ENCODE peak calls at places on chromosomes 12 and 14, in seven cellular contexts. Q is tibial nerve, M is body of pancreas, G is heart left ventricle, F is adrenal gland, C is ovary, A is prostate gland. S is an unnamed sample.

GRCh38 chr12:112705037-112705632 is 86.4 kb upstream of the RPH3A start:
- DNase-seq in Q (no peak), M (no peak), G (no peak), F (no peak), C (no peak), A (no peak), S (no peak)

GRCh38 chr14:37027188-37027824 is 145.1 kb downstream of the SLC25A21 start:
- DNase-seq in Q (no peak), M (no peak), G (no peak), F (no peak), C (no peak), A (no peak), S (no peak)

GRCh38 chr12:10705655-10706054 is 17.5 kb downstream of the YBX3 start:
- DNase-seq in Q (no peak), M (no peak), G (no peak), F (no peak), C (no peak), A (no peak), S (peak)

GRCh38 chr12:64656429-64656828 is 46.1 kb downstream of the RASSF3 start:
- DNase-seq in Q (no peak), M (peak), G (no peak), F (peak), C (no peak), A (no peak), S (no peak)

GRCh38 chr12:8609061-8609570 is 3.5 kb downstream of the AICDA start:
- DNase-seq in Q (peak), M (peak), G (no peak), F (peak), C (no peak), A (no peak), S (peak)

GRCh38 chr12:1523558-1524050 is 70.8 kb downstream of the FBXL14 start:
- DNase-seq in Q (no peak), M (no peak), G (no peak), F (no peak), C (no peak), A (no peak), S (no peak)

GRCh38 chr12:64598831-64599230 is 11.5 kb upstream of the RASSF3 start:
- DNase-seq in Q (no peak), M (no peak), G (no peak), F (no peak), C (no peak), A (no peak), S (no peak)

GRCh38 chr14:65100905-65101541 is 1.3 kb downstream of the MAX start:
- DNase-seq in Q (no peak), M (no peak), G (no peak), F (no peak), C (no peak), A (no peak), S (no peak)

GRCh38 chr14:80403036-80403435 is 191.7 kb upstream of the DIO2 start:
- DNase-seq in Q (no peak), M (no peak), G (no peak), F (no peak), C (no peak), A (no peak), S (no peak)

GRCh38 chr12:96743606-96744005 is 163.5 kb upstream of the NEDD1 start:
- DNase-seq in Q (no peak), M (no peak), G (no peak), F (no peak), C (no peak), A (no peak), S (no peak)

GRCh38 chr12:132284071-132284492 is 45.3 kb downstream of the GALNT9 start:
- DNase-seq in Q (no peak), M (no peak), G (no peak), F (no peak), C (no peak), A (no peak), S (no peak)

GRCh38 chr12:120677765-120678473 is 9.0 kb upstream of the MLEC start:
- DNase-seq in Q (no peak), M (no peak), G (peak), F (peak), C (no peak), A (peak), S (no peak)

GRCh38 chr12:105289114-105289904 is 41.2 kb upstream of the C12orf75 start:
- DNase-seq in Q (no peak), M (no peak), G (no peak), F (no peak), C (no peak), A (no peak), S (no peak)

GRCh38 chr12:46886541-46887041 is 60.8 kb upstream of the SLC38A4 start:
- DNase-seq in Q (no peak), M (no peak), G (no peak), F (no peak), C (no peak), A (no peak), S (no peak)

GRCh38 chr14:69107407-69108003 is 45.4 kb downstream of the DCAF5 start:
- DNase-seq in Q (peak), M (peak), G (no peak), F (peak), C (peak), A (peak), S (peak)

GRCh38 chr12:4353785-4354208 is 25.7 kb downstream of the FGF23 start:
- DNase-seq in Q (no peak), M (no peak), G (no peak), F (no peak), C (no peak), A (no peak), S (no peak)

GRCh38 chr12:128853321-128854197 is at the start of gene GLT1D1:
- DNase-seq in Q (no peak), M (no peak), G (no peak), F (no peak), C (no peak), A (no peak), S (no peak)
- H3K27ac ChIP-seq in Q (no peak), M (no peak), G (no peak), F (no peak), C (no peak), A (no peak), S (no peak)

DNA sequence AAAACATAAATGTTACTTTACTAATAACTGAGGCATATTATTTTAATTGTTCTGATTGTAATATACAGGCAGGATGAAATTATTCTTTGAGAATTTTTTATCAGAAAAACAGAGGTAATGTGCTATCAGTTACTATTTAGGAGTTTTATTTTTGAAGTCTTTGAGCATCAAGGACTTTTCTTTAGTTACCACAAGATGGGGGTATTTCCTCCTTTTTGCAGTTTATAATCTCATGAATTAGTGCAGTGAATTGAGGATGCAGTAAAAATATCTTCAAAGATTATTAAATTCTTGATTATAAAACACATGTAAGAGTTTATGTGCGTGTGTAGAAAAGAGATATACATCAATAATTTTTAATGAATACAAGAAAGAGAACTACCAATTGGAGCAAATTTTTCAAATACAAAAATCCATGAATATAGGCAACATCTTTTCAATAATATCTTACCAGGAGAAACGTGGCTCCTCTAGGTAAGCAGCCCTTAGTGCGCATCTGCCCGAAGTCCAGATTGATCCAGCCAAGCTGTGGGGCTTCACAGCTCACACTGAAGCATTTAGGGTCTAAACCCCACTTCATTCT is 71.6 kb downstream of the ERGIC2 start:
- DNase-seq in Q (no peak), M (no peak), G (no peak), F (no peak), C (no peak), A (no peak), S (no peak)
- TF ChIP-seq CTCF in Q (no peak), M (peak), G (peak), F (peak), C (no peak), A (peak), S (no peak)

GRCh38 chr12:53501615-53502181 is 615 bp downstream of the TARBP2 start:
- DNase-seq in Q (no peak), M (no peak), G (no peak), F (no peak), C (no peak), A (no peak), S (no peak)

GRCh38 chr12:53499261-53500118 is at the start of gene MAP3K12:
- DNase-seq in Q (peak), M (no peak), G (peak), F (peak), C (peak), A (no peak), S (peak)

GRCh38 chr12:53502331-53502730 is 1.2 kb downstream of the TARBP2 start:
- DNase-seq in Q (no peak), M (no peak), G (no peak), F (no peak), C (peak), A (no peak), S (peak)

GRCh38 chr12:53500119-53500775 is 836 bp upstream of the TARBP2 start:
- DNase-seq in Q (peak), M (peak), G (peak), F (peak), C (peak), A (no peak), S (peak)

DNA sequence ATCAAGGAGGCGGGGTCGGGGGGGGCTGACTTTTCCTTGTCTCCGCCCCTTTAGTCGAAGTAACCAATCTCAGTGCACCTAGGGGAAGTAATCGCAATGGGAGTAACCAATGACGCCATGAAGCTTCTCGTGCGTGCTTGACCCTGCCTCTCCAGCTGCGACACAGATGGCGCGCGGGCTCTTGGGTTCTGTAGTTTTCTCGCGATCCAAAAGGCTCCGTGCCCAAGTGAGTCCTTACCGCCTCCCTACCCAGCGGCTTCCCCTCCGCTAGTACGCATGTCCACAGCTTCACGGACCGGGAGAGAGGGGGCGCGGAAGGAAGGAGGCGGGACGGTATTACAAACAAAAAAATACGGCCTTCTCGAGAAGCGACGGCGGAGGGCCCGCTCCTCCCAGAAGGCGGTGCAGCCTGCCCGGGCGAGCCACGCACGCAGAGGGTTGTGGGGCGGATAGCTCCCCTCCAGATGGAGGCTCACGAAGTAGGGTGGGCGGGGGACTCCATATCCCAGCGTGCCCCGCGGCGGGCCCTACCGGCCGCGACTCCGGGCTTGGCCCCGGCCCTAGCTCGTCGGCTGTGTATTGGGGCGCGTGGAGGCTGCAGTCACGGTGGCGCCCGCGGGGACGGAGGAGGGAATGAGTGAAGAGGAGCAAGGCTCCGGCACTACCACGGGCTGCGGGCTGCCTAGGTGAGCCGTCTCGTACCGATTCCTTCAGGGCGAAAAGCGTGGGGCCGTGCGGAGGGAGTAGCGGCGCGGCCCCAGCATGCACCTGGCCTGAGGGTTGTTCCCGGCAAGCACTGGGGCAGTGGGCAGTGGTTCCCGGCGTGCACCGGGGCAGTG is at the start of gene TARBP2:
- DNase-seq in Q (peak), M (peak), G (peak), F (peak), C (peak), A (peak), S (peak)
- TF ChIP-seq POLR2A in Q (peak), M (peak), G (no peak), F (peak), C (peak), A (no peak), S (no peak)

GRCh38 chr12:63086149-63086915 is 64.7 kb downstream of the AVPR1A start:
- DNase-seq in Q (no peak), M (no peak), G (no peak), F (no peak), C (no peak), A (no peak), S (no peak)
- H3K27ac ChIP-seq in Q (no peak), M (no peak), G (no peak), F (no peak), C (no peak), A (no peak), S (no peak)

S was measured in testis.